ENCODE peak calls at places on chromosome 16, in six cellular contexts. One of them, this sample, is unnamed.

GRCh38 chr16:88924834-88925539 is 52.0 kb downstream of the CBFA2T3 start:
- DNase-seq in BJ: no peak
- DNase-seq in bronchial epithelial cell: peak
- DNase-seq in astrocyte of the spinal cord: peak
- DNase-seq in GM20000: peak
- DNase-seq in gastrocnemius medialis: peak
- DNase-seq in this sample: peak

GRCh38 chr16:77843412-77843811 is 55.0 kb downstream of the VAT1L start:
- DNase-seq in astrocyte of the spinal cord: no peak
- DNase-seq in gastrocnemius medialis: no peak
- DNase-seq in bronchial epithelial cell: no peak
- DNase-seq in GM20000: no peak
- DNase-seq in BJ: no peak
- DNase-seq in this sample: no peak

GRCh38 chr16:77898671-77899211 is 110.4 kb downstream of the VAT1L start:
- DNase-seq in astrocyte of the spinal cord: peak
- DNase-seq in BJ: no peak
- DNase-seq in GM20000: no peak
- DNase-seq in bronchial epithelial cell: no peak
- DNase-seq in gastrocnemius medialis: no peak
- DNase-seq in this sample: no peak

GRCh38 chr16:19088341-19088916 is 21.0 kb downstream of the COQ7 start:
- DNase-seq in GM20000: no peak
- DNase-seq in BJ: no peak
- DNase-seq in gastrocnemius medialis: no peak
- DNase-seq in bronchial epithelial cell: no peak
- DNase-seq in astrocyte of the spinal cord: no peak
- DNase-seq in this sample: no peak

GRCh38 chr16:59046335-59046734 is 312.2 kb upstream of the GOT2 start:
- DNase-seq in GM20000: no peak
- DNase-seq in astrocyte of the spinal cord: peak
- DNase-seq in gastrocnemius medialis: no peak
- DNase-seq in BJ: peak
- DNase-seq in bronchial epithelial cell: no peak
- DNase-seq in this sample: peak

GRCh38 chr16:4693956-4694663 is 748 bp downstream of the NUDT16L1 start:
- DNase-seq in astrocyte of the spinal cord: peak
- DNase-seq in GM20000: peak
- DNase-seq in BJ: no peak
- DNase-seq in gastrocnemius medialis: no peak
- DNase-seq in bronchial epithelial cell: no peak
- DNase-seq in this sample: peak

GRCh38 chr16:80369559-80369958 is 171.2 kb upstream of the DYNLRB2 start:
- DNase-seq in BJ: no peak
- DNase-seq in gastrocnemius medialis: no peak
- DNase-seq in astrocyte of the spinal cord: peak
- DNase-seq in bronchial epithelial cell: peak
- DNase-seq in GM20000: no peak
- DNase-seq in this sample: peak

GRCh38 chr16:79814124-79814523 is 213.6 kb upstream of the MAF start:
- DNase-seq in GM20000: no peak
- DNase-seq in bronchial epithelial cell: peak
- DNase-seq in BJ: no peak
- DNase-seq in gastrocnemius medialis: no peak
- DNase-seq in astrocyte of the spinal cord: no peak
- DNase-seq in this sample: no peak

GRCh38 chr16:525520-526180 is 1.9 kb upstream of the CAPN15 start:
- DNase-seq in gastrocnemius medialis: no peak
- DNase-seq in BJ: peak
- DNase-seq in bronchial epithelial cell: peak
- DNase-seq in GM20000: peak
- DNase-seq in astrocyte of the spinal cord: peak
- DNase-seq in this sample: peak

GRCh38 chr16:84471316-84471715 is 33.1 kb downstream of the MEAK7 start:
- DNase-seq in gastrocnemius medialis: no peak
- DNase-seq in BJ: no peak
- DNase-seq in astrocyte of the spinal cord: no peak
- DNase-seq in GM20000: no peak
- DNase-seq in bronchial epithelial cell: no peak
- DNase-seq in this sample: no peak

GRCh38 chr16:85027968-85028637 is 508 bp downstream of the KIAA0513 start:
- DNase-seq in astrocyte of the spinal cord: no peak
- DNase-seq in bronchial epithelial cell: no peak
- DNase-seq in gastrocnemius medialis: no peak
- DNase-seq in BJ: no peak
- DNase-seq in GM20000: no peak
- DNase-seq in this sample: no peak

GRCh38 chr16:6066601-6067000 is 969.0 kb upstream of the EEF2KMT start:
- DNase-seq in gastrocnemius medialis: no peak
- DNase-seq in GM20000: no peak
- DNase-seq in BJ: no peak
- DNase-seq in bronchial epithelial cell: no peak
- DNase-seq in astrocyte of the spinal cord: no peak
- DNase-seq in this sample: no peak

GRCh38 chr16:88319116-88319965 is 63.4 kb upstream of the ZNF469 start:
- DNase-seq in bronchial epithelial cell: no peak
- DNase-seq in gastrocnemius medialis: no peak
- DNase-seq in GM20000: no peak
- DNase-seq in astrocyte of the spinal cord: no peak
- DNase-seq in BJ: no peak
- DNase-seq in this sample: no peak

GRCh38 chr16:3119286-3119685 is 6.9 kb downstream of the ZNF205 start:
- DNase-seq in BJ: no peak
- DNase-seq in gastrocnemius medialis: no peak
- DNase-seq in astrocyte of the spinal cord: no peak
- DNase-seq in GM20000: no peak
- DNase-seq in bronchial epithelial cell: no peak
- DNase-seq in this sample: no peak

GRCh38 chr16:3007059-3007956 is 5.4 kb upstream of the CLDN9 start:
- DNase-seq in astrocyte of the spinal cord: no peak
- DNase-seq in bronchial epithelial cell: no peak
- DNase-seq in BJ: no peak
- DNase-seq in GM20000: peak
- DNase-seq in gastrocnemius medialis: no peak
- DNase-seq in this sample: no peak

GRCh38 chr16:53922805-53923645 is 219.1 kb downstream of the FTO start:
- DNase-seq in gastrocnemius medialis: no peak
- DNase-seq in GM20000: no peak
- DNase-seq in bronchial epithelial cell: no peak
- DNase-seq in astrocyte of the spinal cord: peak
- DNase-seq in BJ: no peak
- DNase-seq in this sample: no peak

GRCh38 chr16:73000020-73000906 is 47.7 kb downstream of the ZFHX3 start:
- DNase-seq in bronchial epithelial cell: peak
- DNase-seq in GM20000: no peak
- DNase-seq in BJ: no peak
- DNase-seq in astrocyte of the spinal cord: peak
- DNase-seq in gastrocnemius medialis: peak
- DNase-seq in this sample: no peak

GRCh38 chr16:726438-727290 is at the start of the genes CCDC78 and HAGHL:
- DNase-seq in bronchial epithelial cell: no peak
- DNase-seq in BJ: no peak
- DNase-seq in astrocyte of the spinal cord: peak
- DNase-seq in GM20000: peak
- DNase-seq in gastrocnemius medialis: no peak
- DNase-seq in this sample: no peak

GRCh38 chr16:80619824-80620223 is 79.0 kb downstream of the DYNLRB2 start:
- DNase-seq in BJ: no peak
- DNase-seq in bronchial epithelial cell: peak
- DNase-seq in GM20000: no peak
- DNase-seq in gastrocnemius medialis: no peak
- DNase-seq in astrocyte of the spinal cord: no peak
- DNase-seq in this sample: peak

DNA sequence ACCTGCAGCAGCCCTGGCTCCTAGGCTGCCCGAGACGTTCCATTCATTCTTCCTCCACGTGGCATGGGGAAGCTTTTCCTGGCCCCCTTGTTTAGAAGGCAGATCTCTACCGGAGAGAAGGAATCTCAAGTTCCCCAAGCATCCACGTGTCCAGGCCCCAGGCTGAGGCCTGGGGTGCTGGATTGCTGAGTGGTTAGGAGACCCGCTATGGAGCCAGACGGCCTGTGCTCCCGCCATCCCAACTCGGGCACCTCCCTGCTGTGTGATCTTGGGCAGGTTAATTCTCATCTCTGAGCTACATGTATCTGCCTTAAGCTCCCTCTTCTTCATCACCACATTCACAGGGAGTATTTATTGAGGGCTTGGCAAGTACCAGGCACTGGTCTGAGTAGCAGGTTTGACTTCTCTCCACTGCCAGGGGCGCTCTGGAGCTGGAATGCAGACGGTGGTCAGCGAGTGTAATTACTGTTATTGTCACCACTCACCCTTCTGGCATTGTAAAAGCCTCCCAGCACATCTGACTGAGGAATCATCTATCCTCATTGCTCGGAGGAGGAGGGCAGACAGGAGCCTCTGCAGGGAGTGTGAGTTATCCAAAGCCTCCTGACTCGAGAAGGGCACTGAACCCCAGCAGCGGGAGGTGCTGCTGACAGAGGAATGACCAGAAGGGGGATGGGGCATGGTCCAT is 1.1 kb upstream of the ADGRG1 start:
- DNase-seq in astrocyte of the spinal cord: peak
- DNase-seq in bronchial epithelial cell: peak
- DNase-seq in GM20000: no peak
- DNase-seq in BJ: peak
- DNase-seq in gastrocnemius medialis: no peak
- DNase-seq in this sample: peak
- TF ChIP-seq CTCF in astrocyte of the spinal cord: peak
- TF ChIP-seq CTCF in bronchial epithelial cell: no peak
- TF ChIP-seq CTCF in GM20000: no peak
- TF ChIP-seq CTCF in BJ: peak
- TF ChIP-seq CTCF in gastrocnemius medialis: no peak
- TF ChIP-seq CTCF in this sample: peak

GRCh38 chr16:66159987-66160386 is 206.5 kb upstream of the CDH5 start:
- DNase-seq in astrocyte of the spinal cord: no peak
- DNase-seq in GM20000: no peak
- DNase-seq in bronchial epithelial cell: peak
- DNase-seq in BJ: no peak
- DNase-seq in gastrocnemius medialis: no peak
- DNase-seq in this sample: no peak

GRCh38 chr16:66155933-66156332 is 210.6 kb upstream of the CDH5 start:
- DNase-seq in gastrocnemius medialis: no peak
- DNase-seq in bronchial epithelial cell: no peak
- DNase-seq in astrocyte of the spinal cord: no peak
- DNase-seq in GM20000: no peak
- DNase-seq in BJ: no peak
- DNase-seq in this sample: no peak

GRCh38 chr16:66152841-66153525 is 213.5 kb upstream of the CDH5 start:
- DNase-seq in astrocyte of the spinal cord: peak
- DNase-seq in BJ: peak
- DNase-seq in GM20000: no peak
- DNase-seq in gastrocnemius medialis: no peak
- DNase-seq in bronchial epithelial cell: no peak
- DNase-seq in this sample: peak

GRCh38 chr16:66154801-66155200 is 211.7 kb upstream of the CDH5 start:
- DNase-seq in BJ: no peak
- DNase-seq in gastrocnemius medialis: no peak
- DNase-seq in astrocyte of the spinal cord: no peak
- DNase-seq in GM20000: no peak
- DNase-seq in bronchial epithelial cell: no peak
- DNase-seq in this sample: no peak

GRCh38 chr16:66156538-66156937 is 210.0 kb upstream of the CDH5 start:
- DNase-seq in GM20000: no peak
- DNase-seq in gastrocnemius medialis: no peak
- DNase-seq in BJ: no peak
- DNase-seq in astrocyte of the spinal cord: no peak
- DNase-seq in bronchial epithelial cell: no peak
- DNase-seq in this sample: no peak
- TF ChIP-seq CTCF in GM20000: no peak
- TF ChIP-seq CTCF in gastrocnemius medialis: no peak
- TF ChIP-seq CTCF in BJ: no peak
- TF ChIP-seq CTCF in astrocyte of the spinal cord: no peak
- TF ChIP-seq CTCF in bronchial epithelial cell: no peak
- TF ChIP-seq CTCF in this sample: no peak

GRCh38 chr16:30984669-30985400 is at the start of gene HSD3B7:
- DNase-seq in gastrocnemius medialis: peak
- DNase-seq in bronchial epithelial cell: peak
- DNase-seq in astrocyte of the spinal cord: peak
- DNase-seq in BJ: no peak
- DNase-seq in GM20000: peak
- DNase-seq in this sample: peak

GRCh38 chr16:30983898-30984610 is 953 bp upstream of the HSD3B7 start:
- DNase-seq in BJ: no peak
- DNase-seq in bronchial epithelial cell: no peak
- DNase-seq in astrocyte of the spinal cord: no peak
- DNase-seq in gastrocnemius medialis: no peak
- DNase-seq in GM20000: no peak
- DNase-seq in this sample: no peak

GRCh38 chr16:30985401-30986128 is 558 bp downstream of the HSD3B7 start:
- DNase-seq in bronchial epithelial cell: peak
- DNase-seq in GM20000: no peak
- DNase-seq in BJ: no peak
- DNase-seq in astrocyte of the spinal cord: no peak
- DNase-seq in gastrocnemius medialis: peak
- DNase-seq in this sample: peak

GRCh38 chr16:30987581-30988190 is 2.7 kb downstream of the HSD3B7 start:
- DNase-seq in gastrocnemius medialis: no peak
- DNase-seq in BJ: no peak
- DNase-seq in GM20000: no peak
- DNase-seq in bronchial epithelial cell: no peak
- DNase-seq in astrocyte of the spinal cord: no peak
- DNase-seq in this sample: no peak

DNA sequence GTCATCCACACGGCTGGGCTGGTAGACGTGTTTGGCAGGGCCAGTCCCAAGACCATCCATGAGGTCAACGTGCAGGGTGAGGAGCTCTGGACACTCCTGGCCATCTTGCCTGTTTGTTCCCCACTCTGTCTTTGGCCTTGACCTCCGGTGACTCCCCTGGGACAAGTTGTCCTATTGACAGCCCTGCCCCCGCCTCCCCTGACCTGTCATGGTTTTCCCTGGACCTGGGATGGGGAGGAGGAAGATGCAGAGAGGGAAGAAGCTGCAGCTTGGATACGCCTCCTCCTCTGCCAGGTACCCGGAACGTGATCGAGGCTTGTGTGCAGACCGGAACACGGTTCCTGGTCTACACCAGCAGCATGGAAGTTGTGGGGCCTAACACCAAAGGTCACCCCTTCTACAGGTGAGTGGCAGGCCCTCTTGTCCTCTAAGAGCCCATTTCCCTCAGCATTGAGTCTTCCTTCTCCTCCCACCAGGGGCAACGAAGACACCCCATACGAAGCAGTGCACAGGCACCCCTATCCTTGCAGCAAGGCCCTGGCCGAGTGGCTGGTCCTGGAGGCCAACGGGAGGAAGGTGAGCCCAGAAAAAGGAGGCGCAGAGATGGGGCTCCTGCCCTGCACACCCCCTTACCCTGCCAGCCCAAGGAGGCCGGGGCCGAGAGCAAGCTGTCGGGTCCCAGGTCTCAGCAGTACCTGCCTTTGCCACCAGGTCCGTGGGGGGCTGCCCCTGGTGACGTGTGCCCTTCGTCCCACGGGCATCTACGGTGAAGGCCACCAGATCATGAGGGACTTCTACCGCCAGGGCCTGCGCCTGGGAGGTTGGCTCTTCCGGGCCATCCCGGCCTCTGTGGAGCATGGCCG is 1.4 kb downstream of the HSD3B7 start:
- DNase-seq in gastrocnemius medialis: no peak
- DNase-seq in bronchial epithelial cell: no peak
- DNase-seq in astrocyte of the spinal cord: no peak
- DNase-seq in GM20000: no peak
- DNase-seq in BJ: no peak
- DNase-seq in this sample: no peak
- TF ChIP-seq CTCF in gastrocnemius medialis: no peak
- TF ChIP-seq CTCF in bronchial epithelial cell: no peak
- TF ChIP-seq CTCF in astrocyte of the spinal cord: no peak
- TF ChIP-seq CTCF in GM20000: no peak
- TF ChIP-seq CTCF in BJ: no peak
- TF ChIP-seq CTCF in this sample: peak

GRCh38 chr16:51941412-51941811 is 605.5 kb downstream of the TOX3 start:
- DNase-seq in BJ: no peak
- DNase-seq in bronchial epithelial cell: no peak
- DNase-seq in astrocyte of the spinal cord: no peak
- DNase-seq in gastrocnemius medialis: no peak
- DNase-seq in GM20000: no peak
- DNase-seq in this sample: no peak
- TF ChIP-seq CTCF in BJ: no peak
- TF ChIP-seq CTCF in bronchial epithelial cell: no peak
- TF ChIP-seq CTCF in astrocyte of the spinal cord: peak
- TF ChIP-seq CTCF in gastrocnemius medialis: no peak
- TF ChIP-seq CTCF in GM20000: no peak
- TF ChIP-seq CTCF in this sample: no peak